ENCODE peak calls at places on chromosomes 7 and 10, in nine cellular contexts. M is mammary epithelial cell, S is kidney epithelial cell, V is cardiac muscle cell, F is PC-3, A is epithelial cell of esophagus, H is thoracic aorta, N is epithelial cell of proximal tubule, Z is colonic mucosa. G is an unnamed sample.

GRCh38 chr7:142556745-142557144 is 192.5 kb upstream of the PRSS1 start:
- DNase-seq in H (no peak), V (peak), Z (no peak), N (peak), S (peak), F (peak), M (peak), A (peak), G (peak)

GRCh38 chr7:13949450-13949849 is 40.0 kb downstream of the ETV1 start:
- DNase-seq in H (no peak), V (no peak), F (no peak), M (no peak), N (no peak), A (no peak), S (no peak), Z (peak), G (peak)

GRCh38 chr10:78913219-78914059 is 155.3 kb upstream of the ZMIZ1 start:
- DNase-seq in M (no peak), S (no peak), A (no peak), H (no peak), V (no peak), F (no peak), N (no peak), Z (peak), G (no peak)

GRCh38 chr10:132545659-132546367 is 8.2 kb downstream of the INPP5A start:
- DNase-seq in V (no peak), H (no peak), A (no peak), Z (no peak), N (no peak), M (no peak), S (no peak), F (no peak), G (no peak)

GRCh38 chr10:109456566-109457361 is 466.5 kb downstream of the XPNPEP1 start:
- DNase-seq in H (no peak), M (no peak), Z (no peak), V (peak), F (no peak), A (no peak), S (no peak), N (no peak), G (no peak)

GRCh38 chr7:11570922-11571550 is 261.0 kb downstream of the THSD7A start:
- DNase-seq in H (no peak), M (no peak), S (no peak), A (no peak), F (no peak), Z (no peak), V (no peak), N (peak), G (no peak)

GRCh38 chr7:96992624-96993452 is 12.5 kb upstream of the DLX6 start:
- DNase-seq in F (no peak), V (no peak), M (no peak), A (no peak), H (no peak), N (no peak), Z (no peak), S (no peak), G (no peak)

GRCh38 chr7:77482015-77482414 is 55.1 kb upstream of the PTPN12 start:
- DNase-seq in N (peak), S (peak), Z (peak), V (peak), M (peak), H (no peak), F (peak), A (peak), G (peak)

GRCh38 chr7:130719550-130719949 is 14.5 kb downstream of the KLF14 start:
- DNase-seq in F (no peak), H (no peak), V (peak), S (peak), M (no peak), N (peak), Z (no peak), A (no peak), G (no peak)

GRCh38 chr10:129108994-129109393 is 358.0 kb upstream of the MGMT start:
- DNase-seq in N (no peak), S (no peak), Z (no peak), F (no peak), H (no peak), M (no peak), A (no peak), V (no peak), G (no peak)

GRCh38 chr10:119489572-119490326 is 52.8 kb downstream of the RGS10 start:
- DNase-seq in S (no peak), V (peak), N (no peak), M (peak), A (peak), F (peak), Z (peak), H (no peak), G (no peak)

GRCh38 chr7:69439040-69439439 is 159.2 kb upstream of the AUTS2 start:
- DNase-seq in S (no peak), N (no peak), M (no peak), Z (no peak), H (no peak), V (no peak), F (no peak), A (no peak), G (no peak)

GRCh38 chr10:94279835-94280709 is 82.7 kb downstream of the NOC3L start:
- DNase-seq in M (peak), Z (peak), S (peak), H (no peak), A (peak), F (peak), N (no peak), V (peak), G (no peak)

GRCh38 chr10:102344067-102344466 is 51.4 kb upstream of the NFKB2 start:
- DNase-seq in F (peak), A (peak), Z (no peak), M (peak), S (no peak), N (peak), H (no peak), V (peak), G (no peak)

GRCh38 chr10:103295391-103296044 is 18.6 kb downstream of the INA start:
- DNase-seq in V (peak), Z (no peak), H (no peak), S (no peak), N (no peak), A (peak), F (peak), M (peak), G (no peak)

GRCh38 chr10:784377-784758 is 94.9 kb upstream of the DIP2C start:
- DNase-seq in S (no peak), M (no peak), N (no peak), Z (peak), F (no peak), H (no peak), V (no peak), A (no peak), G (no peak)
- H3K4me3 ChIP-seq in S (peak), M (peak), N (peak), Z (peak), F (peak), H (peak), V (peak), A (peak), G (no peak)

GRCh38 chr7:155489158-155489840 is 31.4 kb downstream of the EN2 start:
- DNase-seq in Z (no peak), M (no peak), N (no peak), V (no peak), F (no peak), H (no peak), A (no peak), S (no peak), G (no peak)

GRCh38 chr7:155493744-155494538 is 36.0 kb downstream of the EN2 start:
- DNase-seq in A (no peak), M (no peak), S (no peak), H (no peak), F (no peak), V (no peak), N (no peak), Z (no peak), G (no peak)

GRCh38 chr7:155490697-155491628 is 33.0 kb downstream of the EN2 start:
- DNase-seq in F (no peak), N (no peak), M (no peak), A (no peak), V (peak), Z (peak), S (no peak), H (no peak), G (no peak)

GRCh38 chr7:155489862-155490696 is 32.1 kb downstream of the EN2 start:
- DNase-seq in V (peak), S (no peak), Z (peak), H (no peak), N (no peak), M (no peak), F (no peak), A (no peak), G (no peak)

DNA sequence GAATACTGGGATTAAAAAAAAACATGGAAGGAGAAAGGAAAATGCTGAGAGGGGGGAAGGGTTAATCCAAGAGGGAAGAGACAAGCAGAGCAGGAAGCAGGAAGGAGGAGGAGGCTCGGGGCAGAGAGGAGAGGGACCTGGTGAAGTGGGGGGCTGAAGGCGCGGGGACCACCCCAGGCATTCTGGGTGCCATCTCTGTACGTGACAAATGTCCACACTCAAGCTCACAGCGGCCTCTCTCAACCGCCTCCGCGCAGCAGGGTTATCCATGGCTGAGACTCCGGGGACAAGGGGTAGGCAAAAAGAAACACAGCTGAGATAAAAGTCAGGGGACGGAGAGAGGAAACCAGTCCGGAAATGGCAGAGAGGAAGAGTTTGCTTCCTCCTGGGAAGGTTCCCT is 33.9 kb downstream of the EN2 start:
- DNase-seq in Z (no peak), S (no peak), N (no peak), M (no peak), V (no peak), H (no peak), A (no peak), F (no peak), G (no peak)
- TF ChIP-seq CTCF in Z (no peak), S (no peak), N (no peak), M (no peak), V (no peak), H (no peak), A (no peak), F (no peak), G (no peak)

GRCh38 chr7:20776942-20777341 is 9.7 kb downstream of the SP8 start:
- DNase-seq in V (no peak), N (no peak), S (no peak), H (no peak), Z (no peak), A (no peak), M (no peak), F (no peak), G (no peak)

GRCh38 chr7:20778063-20778721 is 8.5 kb downstream of the SP8 start:
- DNase-seq in S (no peak), Z (peak), H (no peak), F (peak), N (no peak), M (peak), A (peak), V (peak), G (no peak)

GRCh38 chr7:20776214-20776875 is 10.3 kb downstream of the SP8 start:
- DNase-seq in F (no peak), N (no peak), A (no peak), H (no peak), M (no peak), V (no peak), Z (no peak), S (no peak), G (no peak)

GRCh38 chr7:20779041-20779440 is 7.6 kb downstream of the SP8 start:
- DNase-seq in H (no peak), N (no peak), V (no peak), A (no peak), M (no peak), S (no peak), F (no peak), Z (no peak), G (no peak)

DNA sequence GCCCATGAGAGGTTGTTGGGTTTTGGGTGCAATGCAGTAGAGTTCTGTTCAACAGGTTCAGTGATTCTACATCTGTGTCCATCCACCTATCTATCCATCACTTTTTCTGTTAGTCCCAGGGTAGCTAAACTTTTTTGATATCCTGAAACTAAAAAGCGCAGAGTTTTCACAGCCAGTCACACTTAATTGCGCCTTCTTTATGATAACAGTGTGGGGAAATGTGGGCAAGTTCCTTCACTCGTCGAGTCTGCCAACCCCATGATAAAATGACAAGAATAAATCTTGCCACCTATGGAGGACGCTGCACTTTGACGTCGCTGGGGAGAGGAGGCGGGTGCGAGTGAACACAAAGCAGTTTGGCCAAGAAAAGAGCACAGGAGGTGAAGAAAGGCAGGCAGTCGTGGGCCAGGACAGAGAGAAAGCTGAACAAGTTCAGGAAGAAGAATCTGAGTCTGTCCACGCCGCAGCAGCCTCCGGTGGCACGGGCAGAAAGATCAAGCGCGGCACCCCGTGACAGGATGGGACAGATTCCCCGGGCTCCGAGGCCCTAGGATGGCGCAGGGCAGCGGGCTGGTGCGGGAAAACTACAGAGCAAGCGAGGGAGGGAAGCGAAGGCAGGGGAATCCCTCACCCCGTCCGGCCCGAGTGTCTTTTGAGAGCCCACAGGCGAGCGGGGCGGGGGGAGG is 9.2 kb downstream of the SP8 start:
- DNase-seq in M (no peak), Z (no peak), F (no peak), H (no peak), S (no peak), A (no peak), N (no peak), V (no peak), G (no peak)
- H3K4me3 ChIP-seq in M (peak), Z (peak), F (peak), H (peak), S (no peak), A (no peak), N (peak), V (peak), G (peak)

GRCh38 chr10:130160775-130161174 is 24.6 kb downstream of the GLRX3 start:
- DNase-seq in A (no peak), F (no peak), H (no peak), V (no peak), S (no peak), N (no peak), M (no peak), Z (no peak), G (no peak)
- TF ChIP-seq CTCF in A (no peak), F (peak), H (no peak), V (no peak), S (no peak), N (peak), M (no peak), Z (no peak), G (no peak)

GRCh38 chr7:47480576-47481538 is 101.1 kb downstream of the TNS3 start:
- DNase-seq in Z (no peak), S (no peak), H (no peak), A (no peak), V (no peak), M (no peak), N (no peak), F (no peak), G (peak)
- H3K4me3 ChIP-seq in Z (no peak), S (no peak), H (no peak), A (no peak), V (no peak), M (no peak), N (no peak), F (no peak), G (no peak)

DNA sequence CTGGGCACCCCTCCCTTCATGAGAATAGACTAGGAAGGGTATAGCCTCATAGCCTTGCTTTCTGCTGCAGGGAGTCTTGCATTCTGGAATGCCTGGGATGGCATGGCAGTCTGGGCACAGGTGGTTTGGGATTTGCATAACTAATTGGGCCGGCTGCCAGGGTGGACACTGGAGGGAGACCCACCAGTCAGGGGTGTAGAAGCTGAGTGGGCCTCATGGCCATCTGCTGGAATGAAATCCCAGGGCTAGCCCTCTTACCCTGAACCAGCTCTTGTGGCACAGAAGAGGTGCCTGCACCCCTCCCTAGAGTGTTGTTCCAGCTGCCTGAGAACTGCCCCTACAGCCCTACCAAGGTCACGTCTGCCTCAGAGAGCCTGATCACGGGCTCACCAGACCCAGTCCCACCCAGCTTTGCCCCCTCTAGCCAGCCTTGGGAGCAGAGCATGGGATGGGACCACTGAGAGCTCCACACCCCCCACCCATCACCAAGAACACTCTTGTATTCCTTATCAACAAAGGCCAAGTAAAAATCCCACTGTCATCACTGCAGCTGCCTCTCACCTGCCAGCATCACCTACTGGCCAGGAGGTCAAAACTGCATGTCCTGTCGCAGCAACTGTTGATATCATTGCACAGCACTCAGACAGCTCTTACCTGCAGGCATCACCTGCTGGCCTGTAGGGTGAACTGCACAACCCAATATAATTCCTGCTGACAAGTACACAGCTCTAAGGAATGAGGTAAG is 148.9 kb downstream of the ZEB1 start:
- DNase-seq in V (no peak), H (no peak), F (peak), Z (no peak), M (peak), S (no peak), A (peak), N (no peak), G (peak)
- TF ChIP-seq CTCF in V (peak), H (peak), F (peak), Z (peak), M (peak), S (peak), A (peak), N (peak), G (peak)

GRCh38 chr10:126847666-126848065 is 57.6 kb upstream of the DOCK1 start:
- DNase-seq in S (no peak), V (no peak), N (no peak), F (no peak), H (no peak), Z (no peak), A (no peak), M (no peak), G (no peak)
- H3K4me3 ChIP-seq in S (no peak), V (no peak), N (no peak), F (no peak), H (no peak), Z (no peak), A (no peak), M (no peak), G (no peak)

DNA sequence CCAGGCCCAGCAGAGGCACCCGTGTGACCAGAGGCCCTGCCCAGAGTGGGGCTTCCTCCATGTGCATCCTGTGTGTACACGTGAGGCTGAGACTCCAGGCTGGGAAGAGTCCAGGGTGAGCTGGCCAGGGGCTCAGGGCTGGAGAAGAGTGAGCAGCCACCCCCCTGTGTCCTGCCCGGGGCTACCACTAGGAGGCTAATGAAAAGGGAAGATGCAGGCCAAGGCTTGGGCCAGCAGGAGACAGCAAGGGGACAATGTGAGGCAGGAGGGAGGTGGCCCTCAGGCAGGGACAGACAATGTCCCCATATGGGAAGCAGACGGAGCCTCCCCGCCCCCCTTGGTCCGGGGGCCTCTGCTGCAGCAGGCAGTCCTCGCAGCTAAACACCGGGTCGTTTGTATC is 102.0 kb downstream of the HIF1AN start:
- DNase-seq in M (no peak), H (no peak), A (no peak), N (no peak), S (no peak), F (peak), Z (no peak), V (peak), G (no peak)
- TF ChIP-seq CTCF in M (peak), H (no peak), A (peak), N (peak), S (peak), F (peak), Z (no peak), V (peak), G (no peak)

GRCh38 chr7:73622909-73623797 is 1.2 kb downstream of the MLXIPL start:
- DNase-seq in F (no peak), H (no peak), Z (peak), N (no peak), V (peak), M (no peak), S (no peak), A (no peak), G (no peak)
- H3K4me3 ChIP-seq in F (peak), H (peak), Z (peak), N (peak), V (no peak), M (no peak), S (peak), A (no peak), G (no peak)

GRCh38 chr10:60759181-60759580 is 19.1 kb upstream of the CDK1 start:
- DNase-seq in M (no peak), Z (no peak), H (no peak), F (no peak), S (no peak), A (no peak), N (no peak), V (no peak), G (no peak)

GRCh38 chr10:60757422-60757895 is 20.8 kb upstream of the CDK1 start:
- DNase-seq in S (no peak), Z (no peak), M (no peak), V (no peak), A (peak), H (no peak), N (no peak), F (peak), G (peak)

GRCh38 chr10:60762554-60762953 is 15.7 kb upstream of the CDK1 start:
- DNase-seq in N (no peak), M (no peak), F (no peak), H (no peak), S (no peak), Z (no peak), V (no peak), A (no peak), G (no peak)

DNA sequence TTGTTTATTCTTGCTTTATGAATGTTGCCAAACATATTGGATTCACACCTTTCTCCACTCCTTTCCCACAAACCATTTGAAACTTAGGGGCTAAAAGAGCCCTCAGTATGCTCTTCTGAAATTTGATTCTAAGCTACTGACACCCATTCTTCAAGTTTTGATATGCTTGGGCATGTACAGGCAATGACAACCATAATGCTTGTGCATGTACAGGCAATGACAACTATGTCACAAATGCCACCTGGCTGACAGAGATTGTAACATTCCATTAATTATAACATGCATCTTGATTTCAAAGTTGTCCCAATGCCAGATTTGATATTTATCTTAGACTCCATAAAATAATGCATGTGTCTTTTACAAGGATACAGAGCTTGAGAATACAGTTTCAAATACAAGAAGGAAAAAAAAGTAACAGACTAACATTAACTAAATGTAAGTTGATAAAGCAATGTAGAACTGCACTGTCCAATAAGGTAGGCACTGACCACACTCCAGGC is 17.5 kb upstream of the CDK1 start:
- DNase-seq in Z (no peak), F (peak), S (no peak), A (peak), N (no peak), V (no peak), H (no peak), M (peak), G (peak)
- TF ChIP-seq CTCF in Z (no peak), F (no peak), S (no peak), A (no peak), N (no peak), V (no peak), H (no peak), M (no peak), G (peak)

G was measured in LNCaP clone FGC.